ENCODE peak calls at places on chromosome 10, in five cellular contexts. One of them, this sample, is unnamed.

GRCh38 chr10:129771024-129771423 is 193.1 kb downstream of the EBF3 start:
- DNase-seq in iris pigment epithelial cell: no peak
- DNase-seq in anterior cingulate cortex: no peak
- DNase-seq in activated CD4-positive, alpha-beta T cell treated with anti-CD3 and anti-CD28 coated beads, Interleukin-2, amount 10 ng/mL, durations not matched to agents 7 days and 5 days: no peak
- DNase-seq in AG10803: no peak
- DNase-seq in this sample: no peak

GRCh38 chr10:22824984-22825383 is 102.9 kb upstream of the ARMC3 start:
- DNase-seq in iris pigment epithelial cell: peak
- DNase-seq in anterior cingulate cortex: no peak
- DNase-seq in activated CD4-positive, alpha-beta T cell treated with anti-CD3 and anti-CD28 coated beads, Interleukin-2, amount 10 ng/mL, durations not matched to agents 7 days and 5 days: no peak
- DNase-seq in AG10803: peak
- DNase-seq in this sample: no peak

GRCh38 chr10:78365711-78366110 is 332.0 kb downstream of the RPS24 start:
- DNase-seq in iris pigment epithelial cell: no peak
- DNase-seq in anterior cingulate cortex: peak
- DNase-seq in activated CD4-positive, alpha-beta T cell treated with anti-CD3 and anti-CD28 coated beads, Interleukin-2, amount 10 ng/mL, durations not matched to agents 7 days and 5 days: no peak
- DNase-seq in AG10803: no peak
- DNase-seq in this sample: no peak

GRCh38 chr10:128480601-128481000 is 354.4 kb upstream of the MKI67 start:
- DNase-seq in iris pigment epithelial cell: no peak
- DNase-seq in anterior cingulate cortex: no peak
- DNase-seq in activated CD4-positive, alpha-beta T cell treated with anti-CD3 and anti-CD28 coated beads, Interleukin-2, amount 10 ng/mL, durations not matched to agents 7 days and 5 days: no peak
- DNase-seq in AG10803: no peak
- DNase-seq in this sample: no peak

GRCh38 chr10:79376751-79377556 is 29.7 kb downstream of the PPIF start:
- DNase-seq in iris pigment epithelial cell: no peak
- DNase-seq in anterior cingulate cortex: no peak
- DNase-seq in activated CD4-positive, alpha-beta T cell treated with anti-CD3 and anti-CD28 coated beads, Interleukin-2, amount 10 ng/mL, durations not matched to agents 7 days and 5 days: no peak
- DNase-seq in AG10803: no peak
- DNase-seq in this sample: peak

GRCh38 chr10:132458595-132459251 is 61.7 kb downstream of the PWWP2B start:
- DNase-seq in iris pigment epithelial cell: no peak
- DNase-seq in anterior cingulate cortex: no peak
- DNase-seq in activated CD4-positive, alpha-beta T cell treated with anti-CD3 and anti-CD28 coated beads, Interleukin-2, amount 10 ng/mL, durations not matched to agents 7 days and 5 days: peak
- DNase-seq in AG10803: peak
- DNase-seq in this sample: no peak

GRCh38 chr10:129309565-129309964 is 157.5 kb upstream of the MGMT start:
- DNase-seq in iris pigment epithelial cell: no peak
- DNase-seq in anterior cingulate cortex: no peak
- DNase-seq in activated CD4-positive, alpha-beta T cell treated with anti-CD3 and anti-CD28 coated beads, Interleukin-2, amount 10 ng/mL, durations not matched to agents 7 days and 5 days: no peak
- DNase-seq in AG10803: no peak
- DNase-seq in this sample: no peak

GRCh38 chr10:50850576-50851340 is 34.7 kb downstream of the A1CF start:
- DNase-seq in iris pigment epithelial cell: peak
- DNase-seq in anterior cingulate cortex: no peak
- DNase-seq in activated CD4-positive, alpha-beta T cell treated with anti-CD3 and anti-CD28 coated beads, Interleukin-2, amount 10 ng/mL, durations not matched to agents 7 days and 5 days: no peak
- DNase-seq in AG10803: peak
- DNase-seq in this sample: no peak

GRCh38 chr10:93074597-93075368 is 1.1 kb downstream of the CYP26A1 start:
- DNase-seq in iris pigment epithelial cell: no peak
- DNase-seq in anterior cingulate cortex: no peak
- DNase-seq in activated CD4-positive, alpha-beta T cell treated with anti-CD3 and anti-CD28 coated beads, Interleukin-2, amount 10 ng/mL, durations not matched to agents 7 days and 5 days: no peak
- DNase-seq in AG10803: no peak
- DNase-seq in this sample: no peak

GRCh38 chr10:4770766-4771553 is 55.0 kb upstream of the AKR1E2 start:
- DNase-seq in iris pigment epithelial cell: peak
- DNase-seq in anterior cingulate cortex: no peak
- DNase-seq in activated CD4-positive, alpha-beta T cell treated with anti-CD3 and anti-CD28 coated beads, Interleukin-2, amount 10 ng/mL, durations not matched to agents 7 days and 5 days: no peak
- DNase-seq in AG10803: peak
- DNase-seq in this sample: no peak

GRCh38 chr10:76136876-76137420 is 705.5 kb downstream of the LRMDA start:
- DNase-seq in iris pigment epithelial cell: no peak
- DNase-seq in anterior cingulate cortex: no peak
- DNase-seq in activated CD4-positive, alpha-beta T cell treated with anti-CD3 and anti-CD28 coated beads, Interleukin-2, amount 10 ng/mL, durations not matched to agents 7 days and 5 days: no peak
- DNase-seq in AG10803: no peak
- DNase-seq in this sample: no peak

GRCh38 chr10:16984242-16984641 is 145.4 kb downstream of the CUBN start:
- DNase-seq in iris pigment epithelial cell: no peak
- DNase-seq in anterior cingulate cortex: no peak
- DNase-seq in activated CD4-positive, alpha-beta T cell treated with anti-CD3 and anti-CD28 coated beads, Interleukin-2, amount 10 ng/mL, durations not matched to agents 7 days and 5 days: no peak
- DNase-seq in AG10803: no peak
- DNase-seq in this sample: no peak

GRCh38 chr10:5434017-5434753 is 21.8 kb downstream of the NET1 start:
- DNase-seq in iris pigment epithelial cell: peak
- DNase-seq in anterior cingulate cortex: no peak
- DNase-seq in activated CD4-positive, alpha-beta T cell treated with anti-CD3 and anti-CD28 coated beads, Interleukin-2, amount 10 ng/mL, durations not matched to agents 7 days and 5 days: peak
- DNase-seq in AG10803: peak
- DNase-seq in this sample: no peak

GRCh38 chr10:97648557-97649404 is 8.3 kb downstream of the PI4K2A start:
- DNase-seq in iris pigment epithelial cell: peak
- DNase-seq in anterior cingulate cortex: no peak
- DNase-seq in activated CD4-positive, alpha-beta T cell treated with anti-CD3 and anti-CD28 coated beads, Interleukin-2, amount 10 ng/mL, durations not matched to agents 7 days and 5 days: peak
- DNase-seq in AG10803: peak
- DNase-seq in this sample: no peak

GRCh38 chr10:23120001-23120934 is 24.9 kb downstream of the MSRB2 start:
- DNase-seq in iris pigment epithelial cell: no peak
- DNase-seq in anterior cingulate cortex: peak
- DNase-seq in activated CD4-positive, alpha-beta T cell treated with anti-CD3 and anti-CD28 coated beads, Interleukin-2, amount 10 ng/mL, durations not matched to agents 7 days and 5 days: no peak
- DNase-seq in AG10803: no peak
- DNase-seq in this sample: no peak

GRCh38 chr10:6069101-6069931 is 7.1 kb upstream of the IL2RA start:
- DNase-seq in iris pigment epithelial cell: no peak
- DNase-seq in anterior cingulate cortex: no peak
- DNase-seq in activated CD4-positive, alpha-beta T cell treated with anti-CD3 and anti-CD28 coated beads, Interleukin-2, amount 10 ng/mL, durations not matched to agents 7 days and 5 days: peak
- DNase-seq in AG10803: no peak
- DNase-seq in this sample: no peak

This sample was measured in central memory CD8-positive, alpha-beta T cell.